ENCODE peak calls at places on chromosomes 13 and 19, in four cellular contexts. M, V, Q and O are unnamed samples. For H3K36me3 and H3K27me3, the result is how much of the 10 kb centered on the place peaks cover.

GRCh38 chr19:6935618-6936017 is 48.2 kb downstream of the ADGRE1 start:
- DNase-seq in M (no peak), V (no peak), Q (no peak), O (no peak)

GRCh38 chr13:37173214-37173613 is 67.8 kb upstream of the CSNK1A1L start:
- DNase-seq in M (no peak), V (no peak), Q (no peak), O (no peak)

GRCh38 chr19:8451377-8451776 is 6.6 kb downstream of the HNRNPM start:
- DNase-seq in M (no peak), V (no peak), Q (no peak), O (no peak)

GRCh38 chr19:2982556-2982955 is 5.2 kb downstream of the TLE6 start:
- DNase-seq in M (no peak), V (no peak), Q (no peak), O (no peak)

GRCh38 chr13:51844862-51845573 is at the start of gene TMEM272:
- DNase-seq in M (peak), V (peak), Q (peak), O (peak)

GRCh38 chr13:113724016-113724758 is 34.8 kb upstream of the TMEM255B start:
- DNase-seq in M (no peak), V (no peak), Q (no peak), O (no peak)

GRCh38 chr19:39325778-39326680 is 5.4 kb upstream of the LRFN1 start:
- DNase-seq in M (no peak), V (no peak), Q (no peak), O (peak)

GRCh38 chr13:50714886-50715285 is 128.6 kb downstream of the DLEU7 start:
- DNase-seq in M (no peak), V (no peak), Q (no peak), O (no peak)

GRCh38 chr19:38337360-38337653 is 1.7 kb downstream of the CATSPERG start:
- DNase-seq in M (no peak), V (no peak), Q (no peak), O (no peak)

GRCh38 chr13:94712812-94713555 is 639 bp upstream of the SOX21 start:
- DNase-seq in M (no peak), V (no peak), Q (no peak), O (peak)

GRCh38 chr19:43586346-43586745 is 9.6 kb downstream of the IRGQ start:
- DNase-seq in M (no peak), V (no peak), Q (no peak), O (no peak)

GRCh38 chr19:54532528-54532927 is 29.9 kb downstream of the LAIR2 start:
- DNase-seq in M (no peak), V (no peak), Q (no peak), O (no peak)

GRCh38 chr19:15248648-15249559 is 16.7 kb upstream of the EPHX3 start:
- DNase-seq in M (peak), V (no peak), Q (no peak), O (no peak)

GRCh38 chr13:46675016-46675415 is 121.9 kb downstream of the ESD start:
- DNase-seq in M (no peak), V (no peak), Q (no peak), O (no peak)

GRCh38 chr19:38034153-38034835 is 127.3 kb downstream of the SIPA1L3 start:
- DNase-seq in M (no peak), V (no peak), Q (no peak), O (no peak)

GRCh38 chr13:49454388-49455015 is 10.4 kb downstream of the SETDB2 start:
- DNase-seq in M (no peak), V (peak), Q (no peak), O (no peak)

GRCh38 chr13:41295973-41296372 is 15.1 kb upstream of the NAA16 start:
- DNase-seq in M (no peak), V (no peak), Q (no peak), O (no peak)

GRCh38 chr13:30805132-30805537 is 69.8 kb downstream of the ALOX5AP start:
- DNase-seq in M (no peak), V (no peak), Q (no peak), O (no peak)

GRCh38 chr13:41159174-41159573 is 26.6 kb upstream of the KBTBD6 start:
- DNase-seq in M (no peak), V (no peak), Q (no peak), O (no peak)

GRCh38 chr19:13160557-13160956 is 10.3 kb downstream of the IER2 start:
- DNase-seq in M (no peak), V (no peak), Q (no peak), O (no peak)

GRCh38 chr13:59837101-59837500 is 326.6 kb downstream of the DIAPH3 start:
- DNase-seq in M (no peak), V (no peak), Q (no peak), O (no peak)

GRCh38 chr13:105193026-105193425 is 1342.4 kb downstream of the EFNB2 start:
- DNase-seq in M (no peak), V (no peak), Q (no peak), O (no peak)

GRCh38 chr13:45331123-45331619 is 9.8 kb downstream of the TPT1 start:
- DNase-seq in M (no peak), V (no peak), Q (no peak), O (no peak)

GRCh38 chr19:50384685-50385535 is 763 bp downstream of the POLD1 start:
- DNase-seq in M (no peak), V (no peak), Q (no peak), O (peak)

GRCh38 chr13:37303610-37304009 is 198.1 kb upstream of the CSNK1A1L start:
- DNase-seq in M (no peak), V (no peak), Q (no peak), O (no peak)

GRCh38 chr19:53365899-53366493 is 491 bp downstream of the ZNF525 start:
- DNase-seq in M (peak), V (no peak), Q (peak), O (peak)

GRCh38 chr13:52665325-52665724 is 12.7 kb downstream of the SUGT1 start:
- DNase-seq in M (no peak), V (peak), Q (no peak), O (peak)

GRCh38 chr13:83327091-83327490 is 555.2 kb downstream of the SLITRK1 start:
- DNase-seq in M (no peak), V (no peak), Q (no peak), O (no peak)

GRCh38 chr19:36081894-36082293 is 27.2 kb downstream of the WDR62 start:
- DNase-seq in M (no peak), V (no peak), Q (no peak), O (no peak)

GRCh38 chr13:24927810-24928404 is 163.9 kb downstream of the RNF17 start:
- DNase-seq in M (no peak), V (no peak), Q (no peak), O (no peak)

GRCh38 chr19:38455031-38455430 is 21.5 kb downstream of the RYR1 start:
- DNase-seq in M (no peak), V (no peak), Q (no peak), O (no peak)

GRCh38 chr19:6739884-6740588 is 556 bp downstream of the TRIP10 start:
- DNase-seq in M (no peak), V (no peak), Q (peak), O (peak)

DNA sequence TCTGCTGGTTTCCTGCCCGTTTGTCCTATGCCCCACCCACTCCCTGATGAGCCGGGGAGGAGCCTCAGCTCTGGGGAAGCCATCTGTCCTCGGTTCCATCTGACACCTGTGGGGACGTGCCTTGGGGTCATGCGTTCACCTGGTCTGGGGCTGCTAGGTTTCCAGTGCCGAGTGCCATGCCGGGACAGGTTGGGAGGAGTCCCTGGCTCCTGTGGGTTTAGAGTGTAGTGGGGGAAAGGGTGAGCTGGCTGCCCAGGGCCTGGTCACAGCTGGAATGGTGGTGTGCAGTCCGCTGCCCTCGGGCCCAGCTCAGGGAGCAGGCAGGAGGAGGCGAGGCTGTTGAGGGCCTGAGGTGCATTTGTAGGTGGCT is 2.5 kb downstream of the KDM4B start:
- DNase-seq in M (peak), V (peak), Q (no peak), O (peak)
- H3K4me3 ChIP-seq in M (peak), V (peak), Q (peak), O (peak)

DNA sequence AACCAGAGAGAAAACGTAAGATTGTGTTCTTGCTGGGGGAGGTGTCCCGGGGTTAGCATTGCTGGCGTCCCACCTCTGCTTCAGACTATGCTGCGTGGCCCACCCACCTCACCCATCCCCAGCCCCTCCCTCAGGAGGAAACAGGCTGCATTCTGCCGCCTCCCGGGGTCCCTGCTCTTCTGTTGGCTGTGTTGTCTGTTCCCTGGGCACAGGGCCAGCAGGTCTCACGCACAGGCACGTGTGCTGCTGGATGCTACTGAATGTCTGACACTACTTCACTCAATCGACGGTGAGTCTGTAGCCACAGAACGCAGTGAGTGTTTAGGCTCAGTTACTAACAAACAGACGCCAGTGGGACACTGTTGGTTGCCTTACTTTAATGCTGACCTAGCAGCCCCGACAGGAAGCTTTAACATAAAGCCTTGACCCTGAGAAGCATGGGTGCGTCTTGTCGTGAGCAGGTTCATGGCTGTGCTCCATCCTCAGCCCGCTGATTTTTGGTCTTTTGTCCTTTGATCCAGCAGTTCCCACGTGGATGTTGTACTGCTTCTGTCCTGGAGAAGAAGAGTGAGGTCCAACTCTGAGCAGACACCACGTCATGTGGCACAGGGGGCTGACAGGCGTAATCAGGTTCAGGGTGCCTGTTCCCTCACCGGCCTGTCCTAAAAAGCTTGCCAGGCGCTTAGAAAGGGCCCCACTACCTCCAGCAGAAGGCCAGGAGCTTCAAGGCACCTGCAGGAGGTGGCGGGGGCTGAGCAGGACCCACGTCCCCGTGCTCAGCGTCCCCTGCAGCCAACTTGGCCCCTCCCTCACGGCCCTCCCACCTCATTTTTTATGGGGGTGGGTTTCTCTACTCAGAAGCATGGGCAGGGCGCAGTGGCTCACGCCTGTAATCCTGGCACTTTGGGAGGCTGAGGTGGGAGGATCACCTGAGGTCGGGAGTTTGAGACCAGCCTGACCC is 26.0 kb downstream of the NAXD start:
- DNase-seq in M (peak), V (no peak), Q (no peak), O (peak)
- H3K36me3 ChIP-seq in M (under half), V (half or more), Q (half or more), O (under half)

GRCh38 chr13:78593129-78593528 is 10.2 kb downstream of the POU4F1 start:
- DNase-seq in M (no peak), V (no peak), Q (no peak), O (no peak)
- H3K27me3 ChIP-seq in M (under half), V (half or more), Q (under half), O (half or more)

GRCh38 chr19:19213822-19214558 is 2.2 kb downstream of the NCAN start:
- DNase-seq in M (no peak), V (no peak), Q (no peak), O (peak)

GRCh38 chr19:19212866-19213265 is 1.1 kb downstream of the NCAN start:
- DNase-seq in M (no peak), V (no peak), Q (no peak), O (peak)

GRCh38 chr19:19214892-19215291 is 3.1 kb downstream of the NCAN start:
- DNase-seq in M (no peak), V (no peak), Q (no peak), O (peak)

GRCh38 chr19:19209372-19209771 is 2.4 kb upstream of the NCAN start:
- DNase-seq in M (no peak), V (no peak), Q (no peak), O (no peak)

DNA sequence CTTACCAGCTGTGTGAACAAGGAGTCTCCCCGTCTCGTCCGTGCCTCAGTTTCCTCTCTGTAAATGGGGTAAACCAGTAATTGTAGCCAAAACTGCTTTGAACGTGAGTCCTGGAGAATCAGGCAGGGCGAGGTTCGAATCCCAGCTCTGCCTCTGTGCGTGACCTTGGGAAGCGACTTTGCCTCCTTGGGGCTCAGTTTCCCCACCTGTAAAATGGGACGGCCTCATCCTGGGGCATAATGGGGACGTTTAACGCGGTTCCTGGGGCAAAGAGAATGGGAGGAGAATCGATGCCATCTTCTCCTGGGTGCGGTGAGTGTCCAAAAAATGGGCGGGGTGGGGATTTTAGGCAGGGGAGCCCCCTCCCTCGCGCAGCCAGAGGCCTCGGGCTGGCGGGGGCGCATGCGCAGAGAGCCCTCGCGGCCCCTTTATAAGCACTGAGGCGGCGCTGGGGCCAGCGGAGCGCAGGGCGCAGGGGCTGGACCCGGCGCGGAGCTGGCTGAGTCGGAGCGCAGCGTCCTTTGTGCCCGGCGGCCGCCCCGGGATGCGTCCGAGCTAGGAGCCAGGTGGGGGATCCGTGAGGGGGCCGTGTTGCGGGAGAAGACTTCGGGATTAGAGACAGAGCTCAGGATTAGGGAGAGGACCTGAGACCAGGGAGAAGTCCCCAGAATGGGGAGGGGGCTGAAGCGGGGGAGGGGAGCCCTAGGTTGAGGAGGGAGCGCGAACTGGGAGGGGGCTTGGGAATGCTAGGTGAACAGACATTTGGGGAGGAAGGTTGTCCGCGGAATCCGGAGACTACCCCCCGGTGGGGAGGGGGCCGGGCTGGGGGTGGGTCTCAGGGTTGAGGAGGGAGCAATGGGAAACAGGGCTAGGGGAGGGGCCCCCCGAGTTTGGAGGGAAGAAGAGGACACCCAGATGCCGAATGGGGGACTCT is at the start of gene NCAN:
- DNase-seq in M (no peak), V (no peak), Q (no peak), O (peak)
- H3K4me3 ChIP-seq in M (no peak), V (no peak), Q (no peak), O (peak)

GRCh38 chr13:90177519-90177918 is 1170.0 kb upstream of the MIR17HG start:
- DNase-seq in M (no peak), V (no peak), Q (no peak), O (no peak)
- H3K36me3 ChIP-seq in M (under half), V (under half), Q (under half), O (under half)